ENCODE peak calls at places on chromosomes 2 and 18, in seven cellular contexts. L, Q, G, D, J, V and Z are unnamed samples.

GRCh38 chr2:120539937-120540718 is 194.2 kb downstream of the INHBB start:
- DNase-seq in D (peak; percentile 80), Q (peak; percentile 87), L (peak; percentile 42), G (peak; percentile 91), V (no peak), J (no peak), Z (no peak)

GRCh38 chr2:16223481-16224177 is 283.3 kb downstream of the MYCN start:
- DNase-seq in V (no peak), L (no peak), G (no peak), D (no peak), J (no peak), Q (no peak), Z (no peak)

GRCh38 chr2:28269019-28269784 is 123.5 kb upstream of the FOSL2 start:
- DNase-seq in Q (no peak), V (no peak), L (peak; percentile 49), G (peak; percentile 66), J (no peak), D (no peak), Z (no peak)

GRCh38 chr2:100418563-100418962 is 1.1 kb upstream of the CHST10 start:
- DNase-seq in V (no peak), L (no peak), D (no peak), J (no peak), G (no peak), Q (no peak), Z (no peak)

GRCh38 chr18:68467966-68468365 is 246.9 kb downstream of the TMX3 start:
- DNase-seq in Q (no peak), J (no peak), V (peak; percentile 72), G (no peak), L (no peak), D (no peak), Z (no peak)

GRCh38 chr2:187719510-187719909 is 165.3 kb upstream of the TFPI start:
- DNase-seq in Q (no peak), D (no peak), L (no peak), J (no peak), G (no peak), V (no peak), Z (no peak)

GRCh38 chr2:18384242-18384641 is 176.2 kb downstream of the RDH14 start:
- DNase-seq in G (peak; percentile 62), Q (no peak), D (no peak), L (no peak), V (no peak), J (no peak), Z (no peak)

GRCh38 chr18:43506935-43507334 is 229.6 kb upstream of the SYT4 start:
- DNase-seq in Q (no peak), D (no peak), V (no peak), J (no peak), G (no peak), L (no peak), Z (no peak)

GRCh38 chr2:62304429-62305417 is 108.8 kb downstream of the B3GNT2 start:
- DNase-seq in Q (peak; percentile 50), G (peak; percentile 63), J (no peak), D (peak; percentile 90), V (peak; percentile 65), L (peak; percentile 54), Z (no peak)